ENCODE peak calls at places on chromosomes 2 and 18, in seven cellular contexts. W is Calu3, N is activated T-cell treated with anti-CD3 and anti-CD28 coated beads for 1 hour, R is GM23248, V is neural crest cell, L is HS-5, Z is NCI-H1436. P is an unnamed sample.

GRCh38 chr2:232534940-232535735 is 4.4 kb upstream of the CHRNG start:
- DNase-seq in W (no peak), L (no peak), R (no peak), N (no peak), V (no peak), Z (no peak), P (no peak)

GRCh38 chr18:45715212-45715780 is 8.7 kb upstream of the SLC14A1 start:
- DNase-seq in N (no peak), W (no peak), R (no peak), V (no peak), L (no peak), Z (no peak), P (no peak)

GRCh38 chr18:78406743-78407455 is 572.7 kb upstream of the SALL3 start:
- DNase-seq in W (no peak), R (no peak), Z (no peak), N (no peak), V (no peak), L (no peak), P (no peak)

GRCh38 chr2:86703704-86704370 is 16.3 kb upstream of the RMND5A start:
- DNase-seq in R (peak; percentile 88), V (no peak), L (peak; percentile 38), W (peak; percentile 77), N (no peak), Z (peak; percentile 69), P (no peak)

GRCh38 chr2:27773959-27774358 is 2.4 kb downstream of the MRPL33 start:
- DNase-seq in R (no peak), V (no peak), L (no peak), Z (no peak), W (no peak), N (no peak), P (no peak)

GRCh38 chr2:168781191-168781818 is 21.1 kb upstream of the NOSTRIN start:
- DNase-seq in Z (no peak), N (no peak), R (no peak), W (no peak), V (no peak), L (no peak), P (no peak)

GRCh38 chr2:172440795-172441194 is 13.4 kb downstream of the ITGA6 start:
- DNase-seq in V (no peak), W (peak; percentile 44), N (no peak), L (no peak), R (no peak), Z (no peak), P (no peak)

GRCh38 chr2:164717000-164717597 is 95.8 kb upstream of the GRB14 start:
- DNase-seq in R (peak; percentile 68), W (peak; percentile 28), Z (peak; percentile 13), L (no peak), N (no peak), V (no peak), P (no peak)

GRCh38 chr18:30487962-30488361 is 554.6 kb downstream of the DSC3 start:
- DNase-seq in L (peak; percentile 11), W (no peak), R (no peak), V (no peak), Z (no peak), N (no peak), P (no peak)

GRCh38 chr2:54708584-54709340 is 14.7 kb upstream of the EML6 start:
- DNase-seq in R (peak; percentile 42), Z (no peak), V (no peak), N (no peak), W (peak; percentile 54), L (no peak), P (no peak)

GRCh38 chr2:8682719-8683667 is 1.1 kb downstream of the ID2 start:
- DNase-seq in W (peak; percentile 30), V (no peak), Z (no peak), R (peak; percentile 79), N (peak; percentile 32), L (no peak), P (peak; percentile 47)

GRCh38 chr2:239236808-239237205 is 164.0 kb downstream of the HDAC4 start:
- DNase-seq in N (no peak), R (no peak), L (no peak), Z (no peak), V (no peak), W (no peak), P (no peak)

GRCh38 chr2:23585218-23585945 is 200.4 kb downstream of the KLHL29 start:
- DNase-seq in L (no peak), W (no peak), Z (no peak), R (no peak), N (no peak), V (no peak), P (no peak)

GRCh38 chr2:168345601-168346000 is 98.2 kb upstream of the STK39 start:
- DNase-seq in R (no peak), L (no peak), Z (no peak), V (no peak), W (no peak), N (no peak), P (no peak)

GRCh38 chr2:21367421-21367820 is 243.7 kb downstream of the TDRD15 start:
- DNase-seq in L (peak; percentile 3), V (no peak), Z (no peak), R (no peak), N (no peak), W (no peak), P (no peak)

GRCh38 chr2:239814136-239814916 is 210.8 kb downstream of the NDUFA10 start:
- DNase-seq in N (no peak), V (no peak), Z (no peak), R (peak; percentile 21), L (no peak), W (no peak), P (no peak)

GRCh38 chr2:19114754-19115231 is 243.6 kb downstream of the OSR1 start:
- DNase-seq in L (no peak), R (peak; percentile 49), Z (no peak), V (no peak), N (no peak), W (no peak), P (no peak)

GRCh38 chr2:173881886-173882285 is 83.3 kb downstream of the SP3 start:
- DNase-seq in N (no peak), L (no peak), W (no peak), R (no peak), V (no peak), Z (no peak), P (no peak)

GRCh38 chr18:33757037-33757436 is 179.0 kb downstream of the ASXL3 start:
- DNase-seq in Z (no peak), R (peak; percentile 78), N (no peak), V (no peak), L (peak; percentile 34), W (no peak), P (no peak)

GRCh38 chr2:113197347-113198047 is 23.7 kb downstream of the PSD4 start:
- DNase-seq in W (no peak), Z (no peak), R (no peak), V (no peak), L (no peak), N (no peak), P (no peak)

GRCh38 chr18:8151176-8151575 is 458.1 kb upstream of the RAB12 start:
- DNase-seq in W (no peak), N (no peak), R (no peak), Z (no peak), L (no peak), V (no peak), P (no peak)

GRCh38 chr2:10254373-10255188 is 48.1 kb upstream of the HPCAL1 start:
- DNase-seq in N (no peak), W (no peak), R (peak; percentile 21), Z (no peak), V (no peak), L (no peak), P (no peak)

GRCh38 chr2:162636206-162636728 is 202.3 kb downstream of the KCNH7 start:
- DNase-seq in W (no peak), R (no peak), Z (no peak), L (peak; percentile 8), N (no peak), V (no peak), P (no peak)

GRCh38 chr2:150127995-150128394 is 359.5 kb downstream of the RND3 start:
- DNase-seq in W (no peak), L (no peak), V (no peak), N (no peak), R (peak; percentile 83), Z (no peak), P (no peak)

GRCh38 chr2:166651080-166651675 is 157.1 kb upstream of the SCN7A start:
- DNase-seq in V (no peak), N (no peak), Z (no peak), L (peak; percentile 34), W (no peak), R (no peak), P (no peak)

GRCh38 chr2:177143444-177143843 is 69.2 kb upstream of the HNRNPA3 start:
- DNase-seq in R (peak; percentile 94), N (no peak), V (no peak), W (no peak), L (peak; percentile 66), Z (no peak), P (no peak)

P was measured in CD8-positive, alpha-beta T cell.